ENCODE peak calls at places on chromosomes 6 and 20, in four cellular contexts. M is stomach, R is bronchial epithelial cell, X is astrocyte of the spinal cord. Q is an unnamed sample.
A peak's percentile ranks its signal among the peaks of the same experiment; 100 is the strongest.

GRCh38 chr6:111777357-111777756 is 95.9 kb downstream of the FYN start:
- DNase-seq in M (no peak), R (no peak), X (no peak), Q (no peak)

GRCh38 chr6:131159578-131159977 is 24.3 kb downstream of the AKAP7 start:
- DNase-seq in M (no peak), R (peak; percentile 63), X (peak; percentile 82), Q (peak; percentile 53)

GRCh38 chr6:46184114-46184513 is 13.3 kb upstream of the ENPP5 start:
- DNase-seq in M (no peak), R (peak; percentile 73), X (peak; percentile 84), Q (peak; percentile 92)

GRCh38 chr6:75946146-75946831 is 126.2 kb downstream of the IMPG1 start:
- DNase-seq in M (no peak), R (no peak), X (no peak), Q (no peak)

GRCh38 chr6:44086931-44087574 is 40.2 kb downstream of the MRPL14 start:
- DNase-seq in M (peak; percentile 64), R (no peak), X (no peak), Q (no peak)

GRCh38 chr20:17992847-17993508 is 24.2 kb downstream of the MGME1 start:
- DNase-seq in M (no peak), R (peak; percentile 69), X (no peak), Q (peak; percentile 48)

GRCh38 chr20:34093895-34094294 is 18.1 kb downstream of the EIF2S2 start:
- DNase-seq in M (no peak), R (no peak), X (no peak), Q (no peak)

GRCh38 chr20:34536798-34537394 is 20.7 kb downstream of the DYNLRB1 start:
- DNase-seq in M (peak; percentile 73), R (no peak), X (no peak), Q (peak; percentile 74)

GRCh38 chr6:142300758-142301251 is 1.0 kb upstream of the ADGRG6 start:
- DNase-seq in M (peak; percentile 80), R (peak; percentile 98), X (peak; percentile 45), Q (peak; percentile 86)

GRCh38 chr6:123953920-123954319 is 150.3 kb downstream of the NKAIN2 start:
- DNase-seq in M (no peak), R (peak; percentile 16), X (no peak), Q (no peak)

DNA sequence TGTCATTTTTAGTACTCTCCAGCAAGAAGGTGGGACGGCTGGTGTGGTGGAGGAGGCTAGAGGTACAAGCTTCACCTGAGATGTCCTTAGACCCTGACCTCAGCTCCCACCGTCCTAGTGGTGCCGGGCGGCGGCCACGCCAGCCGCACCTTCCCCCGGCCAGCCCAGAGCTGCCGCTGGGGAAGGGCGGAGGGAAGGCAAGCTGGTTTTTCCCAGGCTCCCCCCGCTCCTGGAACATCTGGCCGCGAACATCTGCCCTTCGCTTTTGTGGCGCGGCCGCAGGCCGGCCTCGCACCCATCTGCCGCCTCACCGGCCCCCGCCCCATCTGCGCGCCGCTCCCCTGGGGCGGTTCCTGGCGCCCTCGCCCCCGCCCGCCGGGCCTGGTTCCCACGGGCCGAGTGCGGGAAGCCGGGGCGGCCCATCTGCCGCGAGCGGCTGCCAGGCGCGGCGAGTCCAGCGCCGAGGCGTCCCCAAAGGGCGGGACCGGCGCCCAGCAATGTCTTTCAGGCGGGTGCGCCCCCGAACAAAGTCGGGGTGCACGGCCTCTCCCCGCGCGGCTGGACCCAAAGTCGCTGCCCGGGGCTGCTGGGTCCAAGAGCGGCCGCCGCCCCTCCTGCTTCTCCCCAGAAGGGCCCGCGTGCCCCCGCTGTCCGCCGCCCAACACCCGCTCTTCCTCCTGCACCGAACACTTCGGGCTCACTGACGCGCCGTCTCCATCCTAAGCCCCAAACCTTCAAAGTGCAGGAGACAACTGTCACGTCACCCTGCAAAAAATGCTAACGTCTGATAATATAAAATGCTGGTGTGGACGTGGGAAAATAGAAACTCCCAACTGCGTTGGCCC is 17.3 kb upstream of the ID1 start:
- DNase-seq in M (peak; percentile 57), R (no peak), X (no peak), Q (no peak)
- H3K4me3 ChIP-seq in M (peak overlapping the region; percentile 52), R (peak overlapping the region; percentile 39), X (peak overlapping the region; percentile 40), Q (peak overlapping the region; percentile 48)

GRCh38 chr20:44154521-44155001 is 32.4 kb downstream of the JPH2 start:
- DNase-seq in M (no peak), R (no peak), X (no peak), Q (no peak)
- TF ChIP-seq CTCF in M (no peak), R (no peak), X (peak; percentile 8), Q (no peak)

GRCh38 chr6:128230267-128230989 is 290.0 kb downstream of the PTPRK start:
- DNase-seq in M (no peak), R (no peak), X (no peak), Q (no peak)
- H3K4me3 ChIP-seq in M (no peak overlapping the region), R (no peak overlapping the region), X (no peak overlapping the region), Q (no peak overlapping the region)

GRCh38 chr6:170280689-170281045 is 10.2 kb downstream of the DLL1 start:
- DNase-seq in M (no peak), R (no peak), X (no peak), Q (no peak)
- TF ChIP-seq CTCF in M (no peak), R (no peak), X (no peak), Q (no peak)

GRCh38 chr6:160375561-160375949 is 27.4 kb downstream of the SLC22A3 start:
- DNase-seq in M (no peak), R (no peak), X (no peak), Q (no peak)

GRCh38 chr6:160379464-160379863 is 31.3 kb downstream of the SLC22A3 start:
- DNase-seq in M (no peak), R (peak; percentile 92), X (peak; percentile 21), Q (peak; percentile 76)

GRCh38 chr6:160378886-160379285 is 30.7 kb downstream of the SLC22A3 start:
- DNase-seq in M (no peak), R (peak; percentile 15), X (no peak), Q (peak; percentile 58)

GRCh38 chr6:160376445-160376844 is 28.3 kb downstream of the SLC22A3 start:
- DNase-seq in M (no peak), R (peak; percentile 46), X (no peak), Q (no peak)

GRCh38 chr6:160378218-160378617 is 30.0 kb downstream of the SLC22A3 start:
- DNase-seq in M (no peak), R (peak; percentile 93), X (no peak), Q (peak; percentile 34)
- H3K4me3 ChIP-seq in M (no peak overlapping the region), R (no peak overlapping the region), X (no peak overlapping the region), Q (no peak overlapping the region)

GRCh38 chr20:44750081-44750805 is 4.6 kb downstream of the KCNK15 start:
- DNase-seq in M (no peak), R (no peak), X (no peak), Q (no peak)
- TF ChIP-seq CTCF in M (no peak), R (peak; percentile 12), X (peak; percentile 4), Q (peak; percentile 17)

DNA sequence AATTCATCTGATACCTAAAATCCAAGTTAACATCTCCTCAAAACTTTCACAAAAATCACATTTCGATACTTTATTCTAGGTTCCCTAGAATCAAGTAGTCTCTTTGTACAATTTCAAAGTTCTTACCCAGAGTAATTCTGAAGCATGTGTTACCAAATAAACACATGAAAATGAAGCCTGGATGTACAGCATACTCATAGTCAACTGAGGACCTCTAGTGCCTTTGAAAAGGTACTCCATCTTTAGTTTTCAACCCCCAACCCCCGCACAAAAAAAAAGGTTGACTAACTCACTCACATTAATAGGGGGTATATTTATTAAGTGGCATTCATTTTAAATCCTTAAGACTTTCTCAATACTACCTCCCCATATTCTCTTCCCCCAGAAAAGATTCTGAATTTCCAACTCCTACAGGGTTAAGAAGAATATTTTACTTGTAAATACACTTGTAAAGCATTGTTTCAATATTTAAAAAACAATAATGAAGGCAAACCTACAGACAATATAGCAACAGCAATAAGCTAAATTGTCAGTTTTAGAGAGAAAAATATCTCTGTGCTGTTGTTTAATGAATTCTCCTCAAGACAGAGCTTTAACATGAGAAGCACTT is 3.1 kb downstream of the PLN start:
- DNase-seq in M (no peak), R (peak; percentile 65), X (peak; percentile 76), Q (peak; percentile 85)
- H3K4me3 ChIP-seq in M (peak overlapping the region; percentile 34), R (no peak overlapping the region), X (no peak overlapping the region), Q (no peak overlapping the region)

GRCh38 chr6:56416247-56416646 is 168.9 kb upstream of the COL21A1 start:
- DNase-seq in M (no peak), R (no peak), X (peak; percentile 77), Q (peak; percentile 7)

GRCh38 chr6:56420296-56420695 is 172.9 kb upstream of the COL21A1 start:
- DNase-seq in M (no peak), R (no peak), X (no peak), Q (peak; percentile 13)

DNA sequence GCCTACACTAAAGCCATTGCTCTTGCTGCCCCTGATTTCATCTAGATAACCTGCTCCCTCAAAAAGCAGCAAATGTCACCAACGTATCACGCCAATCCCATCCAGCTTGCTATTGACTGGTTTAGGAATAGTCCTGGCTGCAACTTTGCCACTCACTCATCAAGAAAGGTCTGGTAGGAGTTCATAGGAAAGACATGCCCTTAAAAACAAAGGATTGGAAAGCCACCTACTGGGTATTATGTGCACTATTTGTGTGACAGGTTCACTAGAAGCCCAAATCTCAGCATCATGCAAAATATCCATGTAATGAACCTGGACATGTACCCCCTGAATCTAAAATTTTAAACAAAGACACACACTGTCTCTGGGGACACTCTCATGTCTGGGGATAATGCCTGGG is 170.4 kb upstream of the COL21A1 start:
- DNase-seq in M (no peak), R (no peak), X (no peak), Q (no peak)
- TF ChIP-seq CTCF in M (no peak), R (no peak), X (no peak), Q (no peak)